ENCODE peak calls at places on chromosomes 5 and 9, in four cellular contexts. V, H, P and Y are unnamed samples.

GRCh38 chr9:131589124-131589711 is 43.9 kb downstream of the PRRT1B start:
- DNase-seq in P (no peak), V (no peak), H (no peak), Y (no peak)

GRCh38 chr9:81530846-81531245 is 158.5 kb downstream of the TLE1 start:
- DNase-seq in P (no peak), V (no peak), H (no peak), Y (no peak)

GRCh38 chr5:16726538-16726946 is 109.7 kb upstream of the RETREG1 start:
- DNase-seq in V (no peak), H (peak), P (peak), Y (no peak)

GRCh38 chr5:134240421-134240962 is 14.6 kb upstream of the PPP2CA start:
- DNase-seq in V (no peak), H (no peak), P (peak), Y (peak)

GRCh38 chr9:86075132-86075807 is 24.1 kb downstream of the GOLM1 start:
- DNase-seq in H (no peak), V (no peak), P (peak), Y (no peak)

GRCh38 chr5:133421394-133421793 is 190.9 kb downstream of the FSTL4 start:
- DNase-seq in H (no peak), V (no peak), P (no peak), Y (no peak)

GRCh38 chr9:33489070-33489469 is 15.3 kb upstream of the NOL6 start:
- DNase-seq in V (no peak), H (no peak), P (no peak), Y (no peak)

GRCh38 chr9:95383198-95383673 is 65.7 kb upstream of the FANCC start:
- DNase-seq in H (no peak), P (no peak), V (no peak), Y (no peak)

GRCh38 chr9:136614372-136614922 is 48.3 kb upstream of the EGFL7 start:
- DNase-seq in P (no peak), V (no peak), H (no peak), Y (no peak)

GRCh38 chr9:6899274-6899673 is 141.5 kb downstream of the KDM4C start:
- DNase-seq in H (no peak), V (no peak), P (no peak), Y (no peak)

GRCh38 chr5:109987970-109988369 is 298.2 kb downstream of the MAN2A1 start:
- DNase-seq in P (no peak), H (no peak), V (no peak), Y (no peak)

GRCh38 chr9:80157561-80157983 is 585.8 kb downstream of the TLE4 start:
- DNase-seq in H (no peak), P (peak), V (no peak), Y (no peak)

GRCh38 chr5:10460252-10460906 is 18.7 kb downstream of the ROPN1L start:
- DNase-seq in P (no peak), H (no peak), V (no peak), Y (peak)

GRCh38 chr5:115179959-115180709 is 10.4 kb upstream of the TRIM36 start:
- DNase-seq in V (no peak), P (peak), H (no peak), Y (peak)

GRCh38 chr5:133643365-133643764 is 31.0 kb upstream of the FSTL4 start:
- DNase-seq in V (no peak), P (no peak), H (no peak), Y (no peak)

GRCh38 chr5:31361234-31361633 is 167.7 kb downstream of the CDH6 start:
- DNase-seq in V (no peak), H (no peak), P (no peak), Y (no peak)

GRCh38 chr9:109258619-109259321 is 62.1 kb downstream of the EPB41L4B start:
- DNase-seq in H (no peak), P (peak), V (no peak), Y (no peak)

GRCh38 chr5:98877600-98877999 is 51.2 kb downstream of the CHD1 start:
- DNase-seq in H (no peak), V (no peak), P (no peak), Y (no peak)

GRCh38 chr5:103120607-103121200 is 603 bp downstream of the PPIP5K2 start:
- DNase-seq in V (no peak), P (no peak), H (peak), Y (no peak)

GRCh38 chr5:1507016-1507375 is 16.8 kb downstream of the LPCAT1 start:
- DNase-seq in P (no peak), H (no peak), V (no peak), Y (no peak)

GRCh38 chr5:2423634-2424033 is 327.8 kb downstream of the IRX2 start:
- DNase-seq in H (no peak), P (no peak), V (no peak), Y (no peak)

GRCh38 chr5:76030343-76030742 is 52.8 kb upstream of the SV2C start:
- DNase-seq in H (no peak), P (no peak), V (no peak), Y (no peak)

GRCh38 chr9:136372561-136373299 is 739 bp downstream of the CARD9 start:
- DNase-seq in H (no peak), P (no peak), V (no peak), Y (peak)

GRCh38 chr5:159826351-159827222 is 89.7 kb upstream of the ADRA1B start:
- DNase-seq in V (peak), P (peak), H (peak), Y (no peak)

GRCh38 chr5:69492391-69493234 is at the start of gene OCLN:
- DNase-seq in V (no peak), P (peak), H (no peak), Y (no peak)

GRCh38 chr5:142399899-142400298 is 75.1 kb upstream of the SPRY4 start:
- DNase-seq in P (no peak), V (no peak), H (no peak), Y (no peak)

GRCh38 chr5:68659876-68660275 is 433.9 kb upstream of the SLC30A5 start:
- DNase-seq in P (no peak), V (no peak), H (no peak), Y (no peak)

GRCh38 chr9:125593581-125593980 is 113.4 kb downstream of the MAPKAP1 start:
- DNase-seq in V (no peak), P (no peak), H (no peak), Y (no peak)

GRCh38 chr9:83656032-83656680 is 33.2 kb downstream of the IDNK start:
- DNase-seq in H (no peak), P (no peak), V (no peak), Y (no peak)